ENCODE peak calls at places on chromosomes 12 and 14, in five cellular contexts. One of them, this sample, is unnamed.

GRCh38 chr14:53663709-53664108 is 292.9 kb downstream of the BMP4 start:
- DNase-seq in lung: no peak
- DNase-seq in RWPE1: no peak
- DNase-seq in right atrium auricular region: peak
- DNase-seq in osteocyte: no peak
- DNase-seq in this sample: no peak

GRCh38 chr12:66036317-66036716 is 94.2 kb downstream of the LLPH start:
- DNase-seq in RWPE1: peak
- DNase-seq in right atrium auricular region: no peak
- DNase-seq in lung: no peak
- DNase-seq in osteocyte: peak
- DNase-seq in this sample: peak

GRCh38 chr14:96130854-96131253 is 73.8 kb upstream of the BDKRB2 start:
- DNase-seq in lung: no peak
- DNase-seq in osteocyte: peak
- DNase-seq in RWPE1: peak
- DNase-seq in right atrium auricular region: no peak
- DNase-seq in this sample: no peak

GRCh38 chr12:115599251-115599811 is 678.2 kb downstream of the MED13L start:
- DNase-seq in osteocyte: no peak
- DNase-seq in lung: no peak
- DNase-seq in RWPE1: no peak
- DNase-seq in right atrium auricular region: no peak
- DNase-seq in this sample: no peak

GRCh38 chr12:644818-645552 is 18.3 kb downstream of the NINJ2 start:
- DNase-seq in right atrium auricular region: no peak
- DNase-seq in osteocyte: no peak
- DNase-seq in lung: no peak
- DNase-seq in RWPE1: no peak
- DNase-seq in this sample: no peak

GRCh38 chr12:67676624-67677023 is 28.1 kb downstream of the DYRK2 start:
- DNase-seq in right atrium auricular region: no peak
- DNase-seq in lung: no peak
- DNase-seq in osteocyte: no peak
- DNase-seq in RWPE1: no peak
- DNase-seq in this sample: no peak

GRCh38 chr12:977163-977562 is 13.9 kb upstream of the ERC1 start:
- DNase-seq in lung: no peak
- DNase-seq in right atrium auricular region: no peak
- DNase-seq in RWPE1: no peak
- DNase-seq in osteocyte: no peak
- DNase-seq in this sample: no peak

GRCh38 chr12:81797100-81797499 is 38.0 kb upstream of the PPFIA2 start:
- DNase-seq in right atrium auricular region: no peak
- DNase-seq in osteocyte: no peak
- DNase-seq in RWPE1: peak
- DNase-seq in lung: no peak
- DNase-seq in this sample: no peak

GRCh38 chr12:80909370-80909769 is 28.4 kb downstream of the LIN7A start:
- DNase-seq in RWPE1: no peak
- DNase-seq in osteocyte: no peak
- DNase-seq in right atrium auricular region: no peak
- DNase-seq in lung: no peak
- DNase-seq in this sample: no peak

GRCh38 chr14:99989032-99989431 is 76.2 kb upstream of the EVL start:
- DNase-seq in right atrium auricular region: no peak
- DNase-seq in RWPE1: no peak
- DNase-seq in osteocyte: no peak
- DNase-seq in lung: no peak
- DNase-seq in this sample: no peak

GRCh38 chr12:52082026-52082667 is 2.6 kb downstream of the SMIM41 start:
- DNase-seq in osteocyte: no peak
- DNase-seq in lung: peak
- DNase-seq in RWPE1: no peak
- DNase-seq in right atrium auricular region: peak
- DNase-seq in this sample: no peak

GRCh38 chr14:85528882-85529585 is 910 bp upstream of the FLRT2 start:
- DNase-seq in osteocyte: no peak
- DNase-seq in right atrium auricular region: no peak
- DNase-seq in RWPE1: peak
- DNase-seq in lung: no peak
- DNase-seq in this sample: no peak

GRCh38 chr12:88725592-88726143 is 145.4 kb upstream of the KITLG start:
- DNase-seq in osteocyte: no peak
- DNase-seq in right atrium auricular region: no peak
- DNase-seq in RWPE1: no peak
- DNase-seq in lung: no peak
- DNase-seq in this sample: no peak

GRCh38 chr12:47328831-47329545 is 249.2 kb upstream of the AMIGO2 start:
- DNase-seq in lung: no peak
- DNase-seq in RWPE1: peak
- DNase-seq in right atrium auricular region: no peak
- DNase-seq in osteocyte: no peak
- DNase-seq in this sample: no peak

GRCh38 chr12:113322353-113322752 is 12.6 kb downstream of the SLC8B1 start:
- DNase-seq in osteocyte: no peak
- DNase-seq in right atrium auricular region: no peak
- DNase-seq in lung: no peak
- DNase-seq in RWPE1: peak
- DNase-seq in this sample: no peak

GRCh38 chr12:24814379-24815086 is 134.4 kb downstream of the BCAT1 start:
- DNase-seq in lung: no peak
- DNase-seq in right atrium auricular region: no peak
- DNase-seq in RWPE1: no peak
- DNase-seq in osteocyte: no peak
- DNase-seq in this sample: no peak

GRCh38 chr14:105144231-105144665 is 24.3 kb downstream of the JAG2 start:
- DNase-seq in osteocyte: no peak
- DNase-seq in right atrium auricular region: no peak
- DNase-seq in lung: no peak
- DNase-seq in RWPE1: no peak
- DNase-seq in this sample: no peak

GRCh38 chr14:20986811-20987210 is 3.0 kb upstream of the METTL17 start:
- DNase-seq in right atrium auricular region: peak
- DNase-seq in osteocyte: no peak
- DNase-seq in lung: no peak
- DNase-seq in RWPE1: peak
- DNase-seq in this sample: peak

DNA sequence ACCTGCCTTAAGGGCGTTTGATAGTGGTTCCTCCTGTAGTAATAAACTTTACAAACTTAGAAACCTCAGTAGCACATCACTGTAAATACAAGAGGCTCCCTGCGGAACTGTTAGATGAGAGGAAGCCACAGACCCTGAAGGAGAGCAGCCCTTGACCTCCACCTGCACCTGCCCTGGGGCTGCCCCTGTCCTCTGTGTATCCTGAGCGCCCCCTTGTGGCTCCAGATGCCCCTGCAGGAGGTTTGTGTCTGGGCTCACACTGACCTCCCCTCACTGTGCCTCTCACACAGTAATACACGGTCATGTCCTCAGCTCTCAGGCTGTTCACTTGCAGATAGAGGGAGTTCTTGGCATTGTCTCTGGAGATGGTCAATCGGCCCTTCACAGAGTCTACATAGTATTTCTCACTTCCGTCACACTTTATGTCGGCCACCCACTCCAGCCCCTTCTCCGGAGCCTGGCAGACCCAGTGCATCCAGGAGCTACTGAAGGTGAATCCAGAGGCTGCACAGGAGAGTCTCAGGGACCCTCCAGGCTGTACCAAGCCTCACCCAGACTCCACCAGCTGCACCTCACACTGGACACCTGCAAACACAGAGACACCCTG is 1059.8 kb downstream of the TMEM121 start:
- DNase-seq in osteocyte: no peak
- DNase-seq in RWPE1: peak
- DNase-seq in right atrium auricular region: no peak
- DNase-seq in lung: no peak
- DNase-seq in this sample: no peak
- TF ChIP-seq CTCF in osteocyte: no peak
- TF ChIP-seq CTCF in RWPE1: peak
- TF ChIP-seq CTCF in right atrium auricular region: peak
- TF ChIP-seq CTCF in lung: no peak
- TF ChIP-seq CTCF in this sample: no peak

GRCh38 chr12:125412506-125412905 is 347.3 kb downstream of the AACS start:
- DNase-seq in RWPE1: no peak
- DNase-seq in lung: no peak
- DNase-seq in right atrium auricular region: no peak
- DNase-seq in osteocyte: no peak
- DNase-seq in this sample: no peak
- TF ChIP-seq CTCF in RWPE1: no peak
- TF ChIP-seq CTCF in lung: no peak
- TF ChIP-seq CTCF in right atrium auricular region: no peak
- TF ChIP-seq CTCF in osteocyte: no peak
- TF ChIP-seq CTCF in this sample: no peak

DNA sequence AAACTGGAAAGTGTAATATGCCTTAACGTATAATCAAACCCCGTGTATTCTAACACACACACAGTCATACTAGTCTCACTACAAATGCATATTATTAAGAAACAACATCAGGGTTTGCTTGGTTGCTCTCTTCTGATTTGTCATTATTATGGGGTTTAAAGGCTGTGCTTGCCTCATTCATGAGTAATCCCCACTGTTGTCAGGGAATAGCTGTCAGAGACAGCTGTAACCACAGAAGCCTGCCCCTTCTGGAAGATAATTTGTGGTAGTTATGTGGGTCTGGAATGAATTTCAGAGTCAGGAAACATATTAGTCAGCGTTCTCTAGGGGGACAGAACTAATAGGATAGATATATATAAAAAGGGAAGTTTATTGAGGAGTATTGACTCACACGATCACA is 456.9 kb upstream of the TMEM132C start:
- DNase-seq in lung: no peak
- DNase-seq in right atrium auricular region: no peak
- DNase-seq in osteocyte: no peak
- DNase-seq in RWPE1: peak
- DNase-seq in this sample: peak
- TF ChIP-seq CTCF in lung: no peak
- TF ChIP-seq CTCF in right atrium auricular region: no peak
- TF ChIP-seq CTCF in osteocyte: peak
- TF ChIP-seq CTCF in RWPE1: no peak
- TF ChIP-seq CTCF in this sample: no peak

GRCh38 chr12:58172433-58173073 is 231.2 kb downstream of the ATP23 start:
- DNase-seq in osteocyte: no peak
- DNase-seq in RWPE1: no peak
- DNase-seq in lung: no peak
- DNase-seq in right atrium auricular region: no peak
- DNase-seq in this sample: no peak

GRCh38 chr12:58177366-58177765 is 236.0 kb downstream of the ATP23 start:
- DNase-seq in right atrium auricular region: no peak
- DNase-seq in osteocyte: no peak
- DNase-seq in lung: no peak
- DNase-seq in RWPE1: no peak
- DNase-seq in this sample: no peak

GRCh38 chr12:58174316-58174715 is 232.9 kb downstream of the ATP23 start:
- DNase-seq in osteocyte: no peak
- DNase-seq in RWPE1: no peak
- DNase-seq in lung: no peak
- DNase-seq in right atrium auricular region: no peak
- DNase-seq in this sample: no peak

GRCh38 chr12:58171914-58172313 is 230.5 kb downstream of the ATP23 start:
- DNase-seq in right atrium auricular region: no peak
- DNase-seq in osteocyte: no peak
- DNase-seq in lung: no peak
- DNase-seq in RWPE1: no peak
- DNase-seq in this sample: peak

GRCh38 chr12:58176296-58176869 is 235.0 kb downstream of the ATP23 start:
- DNase-seq in RWPE1: peak
- DNase-seq in lung: no peak
- DNase-seq in osteocyte: no peak
- DNase-seq in right atrium auricular region: no peak
- DNase-seq in this sample: no peak
- TF ChIP-seq CTCF in RWPE1: peak
- TF ChIP-seq CTCF in lung: no peak
- TF ChIP-seq CTCF in osteocyte: peak
- TF ChIP-seq CTCF in right atrium auricular region: peak
- TF ChIP-seq CTCF in this sample: peak